ENCODE peak calls at places on chromosome 6, in eight cellular contexts. H is AG04450, T is epithelial cell of esophagus, U is bronchial epithelial cell, D is ascending aorta, B is cardiac muscle cell, G is cardiac fibroblast, A is lower lobe of right lung. N is an unnamed sample.

GRCh38 chr6:137731960-137732616 is 135.0 kb upstream of the TNFAIP3 start:
- DNase-seq in H (no peak), T (peak; percentile 78), U (peak; percentile 89), D (no peak), B (peak; percentile 76), G (peak; percentile 93), A (no peak), N (no peak)

GRCh38 chr6:148144917-148145521 is 197.6 kb upstream of the SASH1 start:
- DNase-seq in H (peak; percentile 36), T (peak; percentile 71), U (peak; percentile 40), D (no peak), B (peak; percentile 84), G (peak; percentile 90), A (peak; percentile 72), N (peak; percentile 70)

GRCh38 chr6:35142578-35142977 is 1.4 kb upstream of the TCP11 start:
- DNase-seq in H (no peak), T (no peak), U (peak; percentile 29), D (no peak), B (no peak), G (no peak), A (no peak), N (no peak)

GRCh38 chr6:83605517-83605916 is 93.2 kb downstream of the PRSS35 start:
- DNase-seq in H (no peak), T (no peak), U (no peak), D (no peak), B (no peak), G (no peak), A (no peak), N (no peak)

GRCh38 chr6:139853302-139853992 is 479.0 kb upstream of the CITED2 start:
- DNase-seq in H (peak; percentile 41), T (no peak), U (no peak), D (no peak), B (no peak), G (peak; percentile 29), A (no peak), N (no peak)

GRCh38 chr6:121522771-121523386 is 87.4 kb downstream of the GJA1 start:
- DNase-seq in H (no peak), T (no peak), U (no peak), D (no peak), B (peak; percentile 46), G (peak; percentile 82), A (no peak), N (no peak)

GRCh38 chr6:99478483-99478882 is 36.7 kb downstream of the USP45 start:
- DNase-seq in H (no peak), T (no peak), U (no peak), D (no peak), B (no peak), G (no peak), A (no peak), N (no peak)

GRCh38 chr6:137660296-137660731 is 166.1 kb upstream of the OLIG3 start:
- DNase-seq in H (no peak), T (no peak), U (no peak), D (no peak), B (no peak), G (no peak), A (no peak), N (no peak)

GRCh38 chr6:108635505-108636226 is 74.9 kb downstream of the FOXO3 start:
- DNase-seq in H (no peak), T (peak; percentile 17), U (no peak), D (no peak), B (no peak), G (no peak), A (peak; percentile 74), N (no peak)

GRCh38 chr6:2563635-2564034 is 187.1 kb downstream of the MYLK4 start:
- DNase-seq in H (no peak), T (no peak), U (peak; percentile 24), D (no peak), B (peak; percentile 50), G (no peak), A (no peak), N (no peak)

GRCh38 chr6:11428895-11429294 is 108.7 kb upstream of the TMEM170B start:
- DNase-seq in H (peak; percentile 47), T (peak; percentile 20), U (no peak), D (no peak), B (peak; percentile 77), G (peak; percentile 96), A (no peak), N (no peak)

GRCh38 chr6:110513001-110513400 is 36.6 kb upstream of the SLC22A16 start:
- DNase-seq in H (no peak), T (peak; percentile 72), U (peak; percentile 83), D (no peak), B (peak; percentile 88), G (peak; percentile 83), A (no peak), N (no peak)

GRCh38 chr6:20153194-20153593 is 59.1 kb downstream of the MBOAT1 start:
- DNase-seq in H (no peak), T (no peak), U (no peak), D (no peak), B (no peak), G (no peak), A (no peak), N (no peak)

GRCh38 chr6:16437095-16437494 is 198.7 kb downstream of the GMPR start:
- DNase-seq in H (no peak), T (no peak), U (no peak), D (no peak), B (no peak), G (no peak), A (no peak), N (no peak)

GRCh38 chr6:56764081-56764566 is 121.4 kb upstream of the DST start:
- DNase-seq in H (no peak), T (peak; percentile 64), U (peak; percentile 49), D (no peak), B (peak; percentile 63), G (peak; percentile 64), A (no peak), N (no peak)

GRCh38 chr6:116326392-116326717 is 44.4 kb upstream of the DSE start:
- DNase-seq in H (no peak), T (no peak), U (no peak), D (no peak), B (peak; percentile 50), G (no peak), A (no peak), N (no peak)

GRCh38 chr6:134539865-134540323 is 222.0 kb upstream of the SGK1 start:
- DNase-seq in H (no peak), T (no peak), U (no peak), D (no peak), B (peak; percentile 77), G (peak; percentile 67), A (no peak), N (no peak)

GRCh38 chr6:16420332-16420714 is 181.9 kb downstream of the GMPR start:
- DNase-seq in H (no peak), T (no peak), U (no peak), D (no peak), B (no peak), G (no peak), A (no peak), N (no peak)

GRCh38 chr6:106141441-106142237 is 55.5 kb downstream of the PRDM1 start:
- DNase-seq in H (no peak), T (peak; percentile 59), U (peak; percentile 60), D (no peak), B (no peak), G (no peak), A (no peak), N (no peak)

GRCh38 chr6:166005846-166006592 is 161.6 kb downstream of the TBXT start:
- DNase-seq in H (no peak), T (no peak), U (peak; percentile 13), D (no peak), B (peak; percentile 91), G (peak; percentile 74), A (no peak), N (peak; percentile 64)
- H3K4me3 ChIP-seq in H (peak overlapping the region; percentile 53), T (no peak overlapping the region), U (no peak overlapping the region), D (peak overlapping the region; percentile 46), B (peak overlapping the region; percentile 29), G (peak overlapping the region; percentile 32), A (peak overlapping the region; percentile 39), N (peak overlapping the region; percentile 39)

DNA sequence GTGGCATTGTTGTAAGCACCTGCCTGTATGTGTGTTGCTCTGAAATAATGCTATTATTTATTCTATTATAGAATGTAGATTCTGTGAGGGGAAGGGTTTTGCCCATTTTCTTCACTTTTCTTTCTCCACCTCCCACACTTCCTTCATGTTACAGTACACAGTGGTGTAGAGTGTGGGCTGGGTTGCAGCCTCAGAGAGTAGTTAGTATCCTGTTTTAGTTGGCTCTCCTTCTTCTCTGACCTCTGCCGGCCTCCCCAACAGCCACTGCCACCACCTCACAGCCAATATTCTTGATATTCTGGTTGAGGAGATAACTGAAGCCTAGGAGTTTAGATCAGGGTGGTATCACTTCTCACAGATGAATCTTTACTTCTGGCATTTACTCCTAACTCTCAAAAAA is 143.4 kb downstream of the BCKDHB start:
- DNase-seq in H (no peak), T (no peak), U (no peak), D (no peak), B (peak; percentile 12), G (peak; percentile 18), A (no peak), N (no peak)
- TF ChIP-seq CTCF in H (no peak), T (no peak), U (no peak), D (no peak), B (no peak), G (no peak), A (no peak), N (no peak)

DNA sequence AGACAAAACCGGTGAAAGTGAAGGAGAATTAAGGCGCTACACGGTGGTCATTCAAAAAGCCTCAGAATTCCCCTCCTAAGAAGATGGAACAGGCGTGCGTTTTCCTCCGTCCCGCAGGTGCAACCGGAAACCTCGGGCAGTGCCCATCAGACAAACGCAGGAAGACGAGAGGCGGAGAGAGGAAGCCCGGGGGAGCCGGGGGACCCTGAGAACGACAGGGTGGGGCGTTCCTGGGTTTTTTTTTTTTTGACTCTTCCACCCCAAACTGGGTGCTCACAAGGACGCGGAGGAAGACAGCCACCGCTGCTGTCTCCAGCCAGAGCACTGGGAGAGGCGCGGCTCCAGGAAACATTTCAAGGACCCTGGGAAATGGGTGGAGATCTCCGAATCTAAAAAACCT is 25.4 kb downstream of the TTLL2 start:
- DNase-seq in H (no peak), T (no peak), U (no peak), D (no peak), B (no peak), G (no peak), A (no peak), N (no peak)
- H3K4me3 ChIP-seq in H (no peak overlapping the region), T (no peak overlapping the region), U (no peak overlapping the region), D (no peak overlapping the region), B (peak overlapping the region; percentile 29), G (no peak overlapping the region), A (peak overlapping the region; percentile 56), N (peak overlapping the region; percentile 47)

DNA sequence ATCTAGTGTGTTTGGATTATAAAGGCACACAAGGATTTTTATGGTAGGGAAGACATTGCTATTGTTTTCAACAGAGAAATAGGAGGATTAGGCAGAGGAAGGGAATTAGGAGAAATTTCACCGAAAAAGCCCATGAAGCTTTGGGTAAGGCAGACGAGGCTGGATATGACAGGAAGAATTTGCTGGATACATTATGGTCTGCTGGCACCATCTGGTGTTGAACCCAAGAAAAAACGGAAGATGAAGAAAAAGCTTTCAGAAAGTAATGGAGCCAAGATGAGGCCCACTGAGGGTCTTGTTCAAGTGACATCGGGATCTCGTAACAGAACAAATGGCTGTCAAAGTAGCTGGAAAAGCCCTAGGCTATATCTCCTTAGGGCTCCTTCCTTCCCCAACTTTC is 56.5 kb downstream of the OR2J2 start:
- DNase-seq in H (no peak), T (no peak), U (no peak), D (no peak), B (no peak), G (no peak), A (no peak), N (no peak)
- TF ChIP-seq CTCF in H (no peak), T (no peak), U (no peak), D (no peak), B (no peak), G (no peak), A (no peak), N (no peak)

GRCh38 chr6:39820553-39820952 is 28.4 kb downstream of the DAAM2 start:
- DNase-seq in H (no peak), T (no peak), U (no peak), D (no peak), B (no peak), G (no peak), A (no peak), N (no peak)
- H3K4me3 ChIP-seq in H (no peak overlapping the region), T (no peak overlapping the region), U (no peak overlapping the region), D (peak overlapping the region; percentile 35), B (no peak overlapping the region), G (no peak overlapping the region), A (peak overlapping the region; percentile 27), N (no peak overlapping the region)